ENCODE peak calls at places on chromosomes 7 and 10, in eight cellular contexts. M, E, L, U, J, H, A and Y are unnamed samples.

GRCh38 chr7:112495820-112496462 is 15.2 kb downstream of the LSMEM1 start:
- DNase-seq in J (no peak), H (peak), L (peak), A (peak), U (peak), E (no peak), M (peak), Y (peak)

GRCh38 chr7:44460325-44460724 is 30.1 kb downstream of the NUDCD3 start:
- DNase-seq in U (no peak), E (no peak), J (no peak), H (no peak), L (no peak), A (no peak), M (peak), Y (no peak)

GRCh38 chr7:116840256-116840655 is 22.1 kb upstream of the CAPZA2 start:
- DNase-seq in J (no peak), U (no peak), M (no peak), L (no peak), H (no peak), E (no peak), A (no peak), Y (no peak)

GRCh38 chr7:14598978-14599377 is 303.6 kb downstream of the DGKB start:
- DNase-seq in E (no peak), L (no peak), H (no peak), A (no peak), J (peak), U (no peak), M (no peak), Y (no peak)

GRCh38 chr10:110211455-110211843 is 4.0 kb downstream of the MXI1 start:
- DNase-seq in J (no peak), U (no peak), A (no peak), M (no peak), H (no peak), E (no peak), L (no peak), Y (no peak)

GRCh38 chr10:3203972-3204371 is 31.4 kb upstream of the PITRM1 start:
- DNase-seq in A (no peak), E (no peak), J (no peak), L (no peak), M (no peak), U (no peak), H (no peak), Y (no peak)

GRCh38 chr10:60238408-60239100 is 151.1 kb downstream of the ANK3 start:
- DNase-seq in A (no peak), J (no peak), E (no peak), M (peak), H (no peak), U (peak), L (no peak), Y (peak)

GRCh38 chr7:47413526-47414341 is 168.2 kb downstream of the TNS3 start:
- DNase-seq in M (no peak), A (no peak), U (no peak), H (peak), J (no peak), L (no peak), E (no peak), Y (no peak)

GRCh38 chr10:97058521-97058920 is 127.2 kb downstream of the SLIT1 start:
- DNase-seq in E (no peak), L (no peak), A (no peak), H (no peak), M (no peak), U (no peak), J (peak), Y (no peak)

GRCh38 chr10:3080608-3081007 is 13.3 kb downstream of the PFKP start:
- DNase-seq in H (peak), L (no peak), J (no peak), E (no peak), M (peak), U (no peak), A (no peak), Y (no peak)

GRCh38 chr10:89515031-89515841 is 20.2 kb downstream of the SLC16A12 start:
- DNase-seq in H (no peak), L (peak), M (no peak), U (no peak), J (peak), E (peak), A (no peak), Y (peak)

GRCh38 chr7:1569016-1569415 is 816 bp downstream of the PSMG3 start:
- DNase-seq in H (no peak), A (peak), J (no peak), M (no peak), U (no peak), E (peak), L (no peak), Y (no peak)

GRCh38 chr10:129193148-129193547 is 273.9 kb upstream of the MGMT start:
- DNase-seq in E (no peak), U (no peak), A (no peak), M (no peak), H (peak), J (no peak), L (peak), Y (no peak)

GRCh38 chr7:25455649-25456251 is 227.5 kb upstream of the NPVF start:
- DNase-seq in J (no peak), E (no peak), M (no peak), U (no peak), L (no peak), H (no peak), A (no peak), Y (no peak)

GRCh38 chr10:132546567-132547420 is 9.2 kb downstream of the INPP5A start:
- DNase-seq in M (no peak), J (no peak), H (peak), U (peak), A (no peak), E (no peak), L (no peak), Y (no peak)

GRCh38 chr7:38368191-38368605 is 94.8 kb upstream of the TARP start:
- DNase-seq in M (peak), A (peak), H (peak), E (peak), L (peak), U (peak), J (peak), Y (peak)

GRCh38 chr10:113665806-113666354 is 2.0 kb upstream of the NRAP start:
- DNase-seq in U (peak), M (no peak), E (no peak), H (no peak), L (no peak), A (no peak), J (no peak), Y (peak)

GRCh38 chr7:27462575-27463270 is 200.0 kb downstream of the HIBADH start:
- DNase-seq in J (no peak), E (peak), A (no peak), U (no peak), L (no peak), H (no peak), M (no peak), Y (no peak)

GRCh38 chr7:75762350-75762917 is 9.6 kb downstream of the CCL26 start:
- DNase-seq in L (no peak), U (no peak), M (peak), J (no peak), A (no peak), E (no peak), H (no peak), Y (no peak)

GRCh38 chr10:43598447-43598846 is 7.8 kb upstream of the ZNF485 start:
- DNase-seq in A (no peak), U (no peak), M (no peak), H (peak), L (no peak), E (no peak), J (peak), Y (no peak)

GRCh38 chr7:29143698-29144203 is 2.6 kb downstream of the CPVL start:
- DNase-seq in U (no peak), M (no peak), E (no peak), L (no peak), H (no peak), J (no peak), A (no peak), Y (no peak)

GRCh38 chr10:113004219-113004618 is 54.2 kb downstream of the TCF7L2 start:
- DNase-seq in L (no peak), U (no peak), H (no peak), J (no peak), A (peak), M (no peak), E (no peak), Y (no peak)

DNA sequence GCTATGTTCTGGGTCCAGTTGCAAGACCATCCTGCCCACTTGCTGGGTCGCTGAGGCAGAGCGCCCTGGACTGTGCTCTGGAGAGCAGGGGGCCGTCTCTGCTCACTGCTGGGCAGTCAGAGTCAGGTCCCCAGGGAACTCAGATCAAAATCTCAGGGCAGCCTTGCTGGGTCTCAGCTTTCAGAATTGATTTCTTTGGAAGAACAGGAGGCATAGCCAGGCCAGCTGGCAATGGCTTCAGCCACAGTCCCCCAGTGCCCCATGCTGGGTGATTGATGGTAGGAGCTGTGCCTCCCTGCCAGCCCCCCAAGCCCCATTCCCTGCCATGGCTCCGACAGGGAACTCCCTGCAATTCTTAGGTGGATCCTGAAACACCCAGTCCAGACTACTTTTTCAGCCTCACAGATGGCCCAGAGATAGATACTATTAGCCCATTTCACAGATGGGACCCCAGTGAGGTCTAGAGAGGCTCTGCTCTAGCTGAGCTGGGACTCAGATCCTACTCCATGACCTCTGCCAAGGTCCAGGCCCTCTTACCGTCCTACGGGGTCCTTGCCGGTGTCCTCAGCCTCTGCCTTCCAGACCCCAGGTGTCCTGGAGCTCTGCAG is 470 bp downstream of the MMRN2 start:
- DNase-seq in H (no peak), M (no peak), A (no peak), J (peak), L (no peak), E (no peak), U (no peak), Y (peak)
- H3K4me3 ChIP-seq in H (peak), M (no peak), A (no peak), J (peak), L (peak), E (no peak), U (peak), Y (no peak)

GRCh38 chr10:554182-554848 is 135.2 kb downstream of the DIP2C start:
- DNase-seq in M (no peak), U (no peak), A (no peak), H (no peak), E (no peak), L (no peak), J (no peak), Y (no peak)
- H3K4me3 ChIP-seq in M (no peak), U (no peak), A (no peak), H (no peak), E (no peak), L (no peak), J (no peak), Y (no peak)

DNA sequence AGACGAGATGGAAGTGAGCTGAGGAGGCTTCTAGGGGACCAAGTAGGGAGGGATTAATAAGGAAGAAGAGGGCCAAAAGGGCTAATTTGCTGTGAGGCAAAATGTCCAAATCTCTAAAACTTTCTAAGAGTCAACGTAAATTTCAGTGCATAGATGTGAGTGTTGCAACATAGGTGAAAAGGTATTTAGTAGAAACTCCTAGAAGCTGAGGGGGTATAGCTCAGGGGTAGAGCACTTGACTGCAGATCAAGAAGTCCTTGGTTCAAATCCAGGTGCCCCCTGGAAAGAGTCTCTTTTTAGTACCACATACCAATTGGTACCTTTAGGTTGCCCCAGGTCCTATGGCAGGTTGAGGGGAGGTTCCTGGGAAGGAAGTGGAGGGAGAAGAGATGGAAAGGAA is 48.7 kb upstream of the ZNF746 start:
- DNase-seq in A (no peak), H (no peak), L (no peak), J (no peak), M (no peak), U (no peak), E (no peak), Y (no peak)
- H3K4me3 ChIP-seq in A (no peak), H (no peak), L (no peak), J (no peak), M (no peak), U (no peak), E (no peak), Y (no peak)

DNA sequence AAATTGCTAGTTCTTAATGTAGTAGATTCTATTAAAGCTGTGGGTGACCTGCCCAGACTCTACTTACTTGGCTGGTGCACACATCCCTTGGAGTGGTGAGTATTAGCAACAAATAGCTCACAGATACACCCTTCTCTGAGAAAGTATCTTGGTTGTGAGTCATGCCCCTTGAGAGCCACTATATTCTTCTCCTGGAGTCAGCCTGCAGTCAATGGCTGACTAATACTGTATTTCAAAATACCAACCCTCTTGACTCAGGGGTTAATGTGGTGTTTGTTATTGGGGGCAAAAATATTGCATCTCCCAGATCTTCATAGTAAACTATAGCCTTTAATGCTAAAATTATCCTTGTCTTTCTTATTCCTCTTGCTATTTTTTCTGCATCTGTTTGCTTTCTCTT is 354.9 kb downstream of the BMPER start:
- DNase-seq in H (no peak), J (no peak), A (no peak), M (no peak), L (peak), E (peak), U (no peak), Y (no peak)
- H3K4me3 ChIP-seq in H (no peak), J (no peak), A (no peak), M (no peak), L (no peak), E (no peak), U (no peak), Y (no peak)

GRCh38 chr10:79072994-79073654 is 4.4 kb downstream of the ZMIZ1 start:
- DNase-seq in H (no peak), E (no peak), L (no peak), M (no peak), U (no peak), J (no peak), A (peak), Y (no peak)

GRCh38 chr10:79071535-79071923 is 2.8 kb downstream of the ZMIZ1 start:
- DNase-seq in L (no peak), H (no peak), U (no peak), E (no peak), M (no peak), A (no peak), J (no peak), Y (peak)

GRCh38 chr10:79073784-79074432 is 5.1 kb downstream of the ZMIZ1 start:
- DNase-seq in M (no peak), E (peak), L (peak), J (peak), H (peak), U (peak), A (peak), Y (peak)

GRCh38 chr10:79070611-79071534 is 2.1 kb downstream of the ZMIZ1 start:
- DNase-seq in E (peak), J (peak), U (peak), M (no peak), H (peak), L (peak), A (peak), Y (peak)

DNA sequence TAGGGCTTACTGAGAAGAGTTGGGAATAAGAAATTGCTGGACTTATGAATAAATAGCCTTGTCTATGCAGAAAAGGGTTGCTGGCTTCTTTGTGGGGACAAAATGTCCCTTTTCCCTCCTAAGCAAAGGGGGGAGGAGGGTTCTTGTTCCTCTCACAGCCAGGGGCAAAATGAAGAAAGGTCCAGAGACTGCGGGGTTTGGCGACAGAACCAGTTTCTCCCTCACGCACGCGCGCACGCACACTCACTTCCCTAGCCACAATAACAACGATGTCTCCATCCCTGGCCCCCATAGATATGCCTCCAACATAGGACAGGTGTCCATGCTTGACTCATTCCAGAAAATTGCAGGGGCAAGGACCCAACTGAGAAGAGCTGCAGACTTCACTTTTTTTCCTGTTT is 3.3 kb downstream of the ZMIZ1 start:
- DNase-seq in H (no peak), A (no peak), L (peak), E (no peak), U (no peak), M (no peak), J (no peak), Y (peak)
- H3K4me3 ChIP-seq in H (peak), A (no peak), L (peak), E (no peak), U (peak), M (no peak), J (peak), Y (peak)

DNA sequence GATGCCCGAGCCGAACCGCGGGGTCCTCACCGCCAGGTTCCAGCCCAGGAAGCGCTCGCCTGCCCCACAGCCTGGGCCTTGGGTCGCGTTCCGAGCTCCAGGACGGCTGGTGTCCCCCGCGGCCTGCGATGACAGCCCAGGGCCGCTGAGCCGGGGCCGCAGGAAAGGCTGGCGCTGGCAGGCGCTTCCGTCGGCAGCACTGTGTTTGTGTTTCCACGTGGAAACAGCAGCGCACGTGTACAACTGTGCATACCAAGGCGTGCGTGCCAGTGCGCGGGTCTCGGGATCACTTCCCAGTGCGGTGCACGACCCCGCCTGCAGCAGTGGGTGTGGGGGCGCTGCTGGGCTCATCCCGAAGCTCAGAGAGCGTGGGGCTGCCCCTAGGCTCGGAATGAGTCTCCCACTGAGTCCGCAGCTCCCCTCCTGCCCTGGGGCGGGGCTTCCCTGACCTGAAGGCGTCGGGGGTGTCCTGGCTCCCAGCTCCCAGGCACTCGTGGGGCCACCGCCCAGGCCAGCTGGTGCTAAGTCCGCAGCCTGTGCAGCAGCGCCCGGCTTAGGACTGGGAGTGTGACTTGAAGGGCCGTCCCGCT is 17.2 kb downstream of the AP5Z1 start:
- DNase-seq in L (no peak), U (no peak), E (no peak), A (peak), H (peak), M (no peak), J (no peak), Y (no peak)
- H3K4me3 ChIP-seq in L (peak), U (peak), E (no peak), A (peak), H (peak), M (no peak), J (peak), Y (no peak)

DNA sequence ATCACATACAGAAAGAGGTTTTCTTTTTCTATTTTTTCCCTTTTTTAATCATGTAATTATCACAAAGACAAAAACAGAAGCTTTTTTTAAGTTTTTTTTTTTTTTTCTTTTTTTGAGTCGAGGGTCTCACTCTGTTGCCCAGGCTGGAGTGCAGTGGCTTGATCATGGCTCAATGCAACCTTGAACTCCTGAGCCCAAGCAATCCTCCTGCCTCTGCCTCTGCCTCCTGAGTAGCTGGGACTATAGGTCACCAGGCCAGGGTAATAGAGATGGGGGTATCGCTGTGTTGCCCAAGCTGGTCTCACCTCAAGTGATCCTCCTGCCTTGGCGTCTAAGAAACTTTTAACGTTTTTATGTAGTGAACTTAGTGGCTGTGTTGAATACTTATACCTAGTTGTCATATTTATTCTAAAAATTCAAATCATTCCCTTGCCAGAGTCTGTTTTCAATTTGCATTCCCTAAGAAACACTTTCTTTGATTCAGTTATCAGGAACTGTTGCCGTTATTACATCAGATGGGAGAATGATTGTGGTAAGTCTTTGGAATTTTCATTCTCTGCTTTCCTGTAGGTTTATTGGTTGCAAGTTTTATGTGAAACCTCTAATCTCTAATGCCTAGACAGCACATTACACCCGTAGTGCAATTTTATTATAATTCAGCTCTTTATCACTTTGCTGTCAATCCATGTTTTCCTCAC is 1.3 kb downstream of the LSM8 start:
- DNase-seq in M (peak), A (no peak), J (no peak), H (no peak), E (no peak), U (no peak), L (no peak), Y (no peak)
- H3K4me3 ChIP-seq in M (peak), A (peak), J (peak), H (peak), E (peak), U (peak), L (peak), Y (peak)